ENCODE peak calls at places on chromosomes 11 and 22, in seven cellular contexts. P is mesendoderm, X is brain microvascular endothelial cell, J is aorta, U is thoracic aorta, M is psoas muscle, G is gastrocnemius medialis. L is an unnamed sample.

GRCh38 chr11:126054412-126054811 is 8.3 kb downstream of the CDON start:
- DNase-seq in P (no peak), X (no peak), J (no peak), U (no peak), M (no peak), G (no peak), L (no peak)

GRCh38 chr22:31153357-31153756 is 6.6 kb upstream of the RNF185 start:
- DNase-seq in P (no peak), X (no peak), J (no peak), U (no peak), M (no peak), G (no peak), L (no peak)

GRCh38 chr11:63589000-63589399 is 25.2 kb downstream of the PLAAT3 start:
- DNase-seq in P (no peak), X (no peak), J (no peak), U (no peak), M (no peak), G (no peak), L (no peak)

GRCh38 chr22:26658161-26658560 is 773 bp downstream of the MIAT start:
- DNase-seq in P (peak; percentile 56), X (no peak), J (no peak), U (no peak), M (no peak), G (no peak), L (no peak)

GRCh38 chr22:20130739-20131592 is 638 bp upstream of the ZDHHC8 start:
- DNase-seq in P (peak; percentile 65), X (peak; percentile 68), J (peak; percentile 92), U (peak; percentile 68), M (peak; percentile 92), G (peak; percentile 87), L (peak; percentile 67)

GRCh38 chr11:10659339-10660216 is 34.0 kb downstream of the IRAG1 start:
- DNase-seq in P (peak; percentile 57), X (peak; percentile 86), J (peak; percentile 71), U (peak; percentile 61), M (peak; percentile 50), G (peak; percentile 81), L (no peak)

GRCh38 chr11:89405629-89406028 is 85.5 kb downstream of the NOX4 start:
- DNase-seq in P (peak; percentile 68), X (no peak), J (no peak), U (no peak), M (no peak), G (no peak), L (no peak)

GRCh38 chr11:85027346-85027745 is 599.8 kb downstream of the DLG2 start:
- DNase-seq in P (no peak), X (no peak), J (no peak), U (no peak), M (no peak), G (no peak), L (no peak)

GRCh38 chr11:34721646-34722045 is 100.8 kb downstream of the EHF start:
- DNase-seq in P (no peak), X (no peak), J (no peak), U (no peak), M (no peak), G (no peak), L (no peak)

L was measured in omental fat pad.